ENCODE peak calls at places on chromosomes 7 and 10, in four cellular contexts. M is H54, K is MCF 10A, C is NCI-H2081. F is an unnamed sample.

GRCh38 chr10:84903320-84903719 is 574.9 kb downstream of the CCSER2 start:
- DNase-seq in M (no peak), K (no peak), C (no peak), F (no peak)

GRCh38 chr10:121593676-121594075 is 4.6 kb downstream of the FGFR2 start:
- DNase-seq in M (no peak), K (no peak), C (no peak), F (no peak)

GRCh38 chr10:129136866-129137415 is 330.1 kb upstream of the MGMT start:
- DNase-seq in M (no peak), K (no peak), C (no peak), F (no peak)

GRCh38 chr10:109770000-109770399 is 153.3 kb downstream of the XPNPEP1 start:
- DNase-seq in M (no peak), K (no peak), C (no peak), F (no peak)

GRCh38 chr7:132134814-132135445 is 441.3 kb downstream of the PLXNA4 start:
- DNase-seq in M (no peak), K (no peak), C (no peak), F (no peak)

GRCh38 chr10:132707121-132707775 is 78.7 kb downstream of the NKX6-2 start:
- DNase-seq in M (no peak), K (no peak), C (no peak), F (peak; percentile 2)

GRCh38 chr7:36186841-36187240 is 33.8 kb downstream of the EEPD1 start:
- DNase-seq in M (no peak), K (no peak), C (no peak), F (no peak)

GRCh38 chr10:130192276-130192848 is 56.2 kb downstream of the GLRX3 start:
- DNase-seq in M (no peak), K (no peak), C (no peak), F (no peak)

GRCh38 chr7:96236198-96237039 is 85.5 kb downstream of the SLC25A13 start:
- DNase-seq in M (no peak), K (peak; percentile 84), C (no peak), F (peak; percentile 47)

GRCh38 chr10:73818402-73818801 is 7.0 kb upstream of the NDST2 start:
- DNase-seq in M (no peak), K (no peak), C (no peak), F (no peak)

GRCh38 chr10:95260909-95261552 is 29.8 kb downstream of the PDLIM1 start:
- DNase-seq in M (peak; percentile 57), K (no peak), C (no peak), F (no peak)

GRCh38 chr7:147981072-147981813 is 609.3 kb upstream of the C7orf33 start:
- DNase-seq in M (no peak), K (no peak), C (no peak), F (no peak)

GRCh38 chr10:118332948-118333710 is 9.0 kb downstream of the FAM204A start:
- DNase-seq in M (no peak), K (peak; percentile 53), C (no peak), F (no peak)

GRCh38 chr7:143913945-143914615 is 12.1 kb upstream of the TCAF1 start:
- DNase-seq in M (no peak), K (no peak), C (no peak), F (no peak)

GRCh38 chr7:10083766-10084165 is 889.9 kb upstream of the PHF14 start:
- DNase-seq in M (no peak), K (no peak), C (no peak), F (no peak)

GRCh38 chr10:30818010-30818660 is 188.6 kb upstream of the LYZL2 start:
- DNase-seq in M (no peak), K (peak; percentile 20), C (no peak), F (peak; percentile 71)

F was measured in left ventricle myocardium inferior.